ENCODE peak calls at places on chromosomes 11 and 22, in nine cellular contexts. One of them, this sample, is unnamed.

GRCh38 chr22:48240165-48240934 is 1477.9 kb downstream of the TBC1D22A start:
- DNase-seq in amniotic epithelial cell: no peak
- DNase-seq in immature natural killer cell: no peak
- DNase-seq in uterus: no peak
- DNase-seq in foreskin fibroblast: no peak
- DNase-seq in NCI-H1105 treated with DMSO at 0.1 percent for 48 hours: no peak
- DNase-seq in T-helper 2 cell: no peak
- DNase-seq in pulmonary artery endothelial cell: no peak
- DNase-seq in activated gamma-delta T cell treated with anti-CD3 and anti-CD28 coated beads, Interleukin-2, amount 50 U/mL, for 16 hours: no peak
- DNase-seq in this sample: no peak

GRCh38 chr11:125117429-125117828 is 6.0 kb upstream of the TMEM218 start:
- DNase-seq in amniotic epithelial cell: no peak
- DNase-seq in immature natural killer cell: no peak
- DNase-seq in uterus: no peak
- DNase-seq in foreskin fibroblast: no peak
- DNase-seq in NCI-H1105 treated with DMSO at 0.1 percent for 48 hours: no peak
- DNase-seq in T-helper 2 cell: no peak
- DNase-seq in pulmonary artery endothelial cell: no peak
- DNase-seq in activated gamma-delta T cell treated with anti-CD3 and anti-CD28 coated beads, Interleukin-2, amount 50 U/mL, for 16 hours: no peak
- DNase-seq in this sample: no peak

GRCh38 chr11:111549196-111549868 is 8.8 kb downstream of the LAYN start:
- DNase-seq in amniotic epithelial cell: peak; percentile 61
- DNase-seq in immature natural killer cell: no peak
- DNase-seq in uterus: no peak
- DNase-seq in foreskin fibroblast: peak; percentile 26
- DNase-seq in NCI-H1105 treated with DMSO at 0.1 percent for 48 hours: no peak
- DNase-seq in T-helper 2 cell: no peak
- DNase-seq in pulmonary artery endothelial cell: no peak
- DNase-seq in activated gamma-delta T cell treated with anti-CD3 and anti-CD28 coated beads, Interleukin-2, amount 50 U/mL, for 16 hours: no peak
- DNase-seq in this sample: no peak

GRCh38 chr22:17376950-17377349 is 7.7 kb downstream of the CECR2 start:
- DNase-seq in amniotic epithelial cell: no peak
- DNase-seq in immature natural killer cell: no peak
- DNase-seq in uterus: no peak
- DNase-seq in foreskin fibroblast: no peak
- DNase-seq in NCI-H1105 treated with DMSO at 0.1 percent for 48 hours: no peak
- DNase-seq in T-helper 2 cell: no peak
- DNase-seq in pulmonary artery endothelial cell: no peak
- DNase-seq in activated gamma-delta T cell treated with anti-CD3 and anti-CD28 coated beads, Interleukin-2, amount 50 U/mL, for 16 hours: no peak
- DNase-seq in this sample: no peak

GRCh38 chr11:44835979-44836378 is 109.2 kb downstream of the TSPAN18 start:
- DNase-seq in amniotic epithelial cell: no peak
- DNase-seq in immature natural killer cell: no peak
- DNase-seq in uterus: no peak
- DNase-seq in foreskin fibroblast: no peak
- DNase-seq in NCI-H1105 treated with DMSO at 0.1 percent for 48 hours: no peak
- DNase-seq in T-helper 2 cell: no peak
- DNase-seq in pulmonary artery endothelial cell: no peak
- DNase-seq in activated gamma-delta T cell treated with anti-CD3 and anti-CD28 coated beads, Interleukin-2, amount 50 U/mL, for 16 hours: no peak
- DNase-seq in this sample: no peak

GRCh38 chr22:23233084-23233501 is 52.8 kb downstream of the BCR start:
- DNase-seq in amniotic epithelial cell: peak; percentile 17
- DNase-seq in immature natural killer cell: no peak
- DNase-seq in uterus: no peak
- DNase-seq in foreskin fibroblast: peak; percentile 71
- DNase-seq in NCI-H1105 treated with DMSO at 0.1 percent for 48 hours: no peak
- DNase-seq in T-helper 2 cell: no peak
- DNase-seq in pulmonary artery endothelial cell: no peak
- DNase-seq in activated gamma-delta T cell treated with anti-CD3 and anti-CD28 coated beads, Interleukin-2, amount 50 U/mL, for 16 hours: no peak
- DNase-seq in this sample: no peak

GRCh38 chr11:46048198-46048597 is 73.1 kb downstream of the PHF21A start:
- DNase-seq in amniotic epithelial cell: no peak
- DNase-seq in immature natural killer cell: no peak
- DNase-seq in uterus: no peak
- DNase-seq in foreskin fibroblast: no peak
- DNase-seq in NCI-H1105 treated with DMSO at 0.1 percent for 48 hours: no peak
- DNase-seq in T-helper 2 cell: no peak
- DNase-seq in pulmonary artery endothelial cell: no peak
- DNase-seq in activated gamma-delta T cell treated with anti-CD3 and anti-CD28 coated beads, Interleukin-2, amount 50 U/mL, for 16 hours: no peak
- DNase-seq in this sample: no peak

GRCh38 chr11:47163898-47164297 is 12.8 kb downstream of the ARFGAP2 start:
- DNase-seq in amniotic epithelial cell: no peak
- DNase-seq in immature natural killer cell: no peak
- DNase-seq in uterus: no peak
- DNase-seq in foreskin fibroblast: no peak
- DNase-seq in NCI-H1105 treated with DMSO at 0.1 percent for 48 hours: no peak
- DNase-seq in T-helper 2 cell: no peak
- DNase-seq in pulmonary artery endothelial cell: no peak
- DNase-seq in activated gamma-delta T cell treated with anti-CD3 and anti-CD28 coated beads, Interleukin-2, amount 50 U/mL, for 16 hours: no peak
- DNase-seq in this sample: no peak

GRCh38 chr22:22865311-22866072 is 22.1 kb upstream of the IGLL5 start:
- DNase-seq in amniotic epithelial cell: no peak
- DNase-seq in immature natural killer cell: peak; percentile 33
- DNase-seq in uterus: no peak
- DNase-seq in foreskin fibroblast: no peak
- DNase-seq in NCI-H1105 treated with DMSO at 0.1 percent for 48 hours: no peak
- DNase-seq in T-helper 2 cell: no peak
- DNase-seq in pulmonary artery endothelial cell: no peak
- DNase-seq in activated gamma-delta T cell treated with anti-CD3 and anti-CD28 coated beads, Interleukin-2, amount 50 U/mL, for 16 hours: no peak
- DNase-seq in this sample: no peak

GRCh38 chr11:57515332-57516060 is at the start of gene SLC43A1:
- DNase-seq in amniotic epithelial cell: peak; percentile 62
- DNase-seq in immature natural killer cell: peak; percentile 28
- DNase-seq in uterus: peak; percentile 65
- DNase-seq in foreskin fibroblast: peak; percentile 91
- DNase-seq in NCI-H1105 treated with DMSO at 0.1 percent for 48 hours: peak; percentile 22
- DNase-seq in T-helper 2 cell: peak; percentile 10
- DNase-seq in pulmonary artery endothelial cell: no peak
- DNase-seq in activated gamma-delta T cell treated with anti-CD3 and anti-CD28 coated beads, Interleukin-2, amount 50 U/mL, for 16 hours: no peak
- DNase-seq in this sample: peak; percentile 23

GRCh38 chr11:64880240-64881001 is 2.0 kb upstream of the EHD1 start:
- DNase-seq in amniotic epithelial cell: no peak
- DNase-seq in immature natural killer cell: peak; percentile 58
- DNase-seq in uterus: no peak
- DNase-seq in foreskin fibroblast: peak; percentile 72
- DNase-seq in NCI-H1105 treated with DMSO at 0.1 percent for 48 hours: no peak
- DNase-seq in T-helper 2 cell: no peak
- DNase-seq in pulmonary artery endothelial cell: no peak
- DNase-seq in activated gamma-delta T cell treated with anti-CD3 and anti-CD28 coated beads, Interleukin-2, amount 50 U/mL, for 16 hours: no peak
- DNase-seq in this sample: no peak

GRCh38 chr11:65297026-65297667 is 17.5 kb upstream of the CDC42EP2 start:
- DNase-seq in amniotic epithelial cell: no peak
- DNase-seq in immature natural killer cell: no peak
- DNase-seq in uterus: no peak
- DNase-seq in foreskin fibroblast: peak; percentile 52
- DNase-seq in NCI-H1105 treated with DMSO at 0.1 percent for 48 hours: no peak
- DNase-seq in T-helper 2 cell: no peak
- DNase-seq in pulmonary artery endothelial cell: no peak
- DNase-seq in activated gamma-delta T cell treated with anti-CD3 and anti-CD28 coated beads, Interleukin-2, amount 50 U/mL, for 16 hours: no peak
- DNase-seq in this sample: no peak

GRCh38 chr11:16252373-16252772 is 104.0 kb downstream of the SOX6 start:
- DNase-seq in amniotic epithelial cell: peak; percentile 25
- DNase-seq in immature natural killer cell: no peak
- DNase-seq in uterus: no peak
- DNase-seq in foreskin fibroblast: peak; percentile 8
- DNase-seq in NCI-H1105 treated with DMSO at 0.1 percent for 48 hours: no peak
- DNase-seq in T-helper 2 cell: no peak
- DNase-seq in pulmonary artery endothelial cell: no peak
- DNase-seq in activated gamma-delta T cell treated with anti-CD3 and anti-CD28 coated beads, Interleukin-2, amount 50 U/mL, for 16 hours: no peak
- DNase-seq in this sample: no peak

GRCh38 chr11:37710031-37710430 is 1112.0 kb upstream of the RAG2 start:
- DNase-seq in amniotic epithelial cell: peak; percentile 63
- DNase-seq in immature natural killer cell: no peak
- DNase-seq in uterus: no peak
- DNase-seq in foreskin fibroblast: peak; percentile 15
- DNase-seq in NCI-H1105 treated with DMSO at 0.1 percent for 48 hours: no peak
- DNase-seq in T-helper 2 cell: no peak
- DNase-seq in pulmonary artery endothelial cell: no peak
- DNase-seq in activated gamma-delta T cell treated with anti-CD3 and anti-CD28 coated beads, Interleukin-2, amount 50 U/mL, for 16 hours: no peak
- DNase-seq in this sample: no peak

GRCh38 chr11:81804858-81805257 is 928.8 kb downstream of the FAM181B start:
- DNase-seq in amniotic epithelial cell: no peak
- DNase-seq in immature natural killer cell: no peak
- DNase-seq in uterus: no peak
- DNase-seq in foreskin fibroblast: no peak
- DNase-seq in NCI-H1105 treated with DMSO at 0.1 percent for 48 hours: no peak
- DNase-seq in T-helper 2 cell: no peak
- DNase-seq in pulmonary artery endothelial cell: no peak
- DNase-seq in activated gamma-delta T cell treated with anti-CD3 and anti-CD28 coated beads, Interleukin-2, amount 50 U/mL, for 16 hours: no peak
- DNase-seq in this sample: no peak

GRCh38 chr11:10657308-10658271 is 36.0 kb downstream of the IRAG1 start:
- DNase-seq in amniotic epithelial cell: peak; percentile 82
- DNase-seq in immature natural killer cell: no peak
- DNase-seq in uterus: no peak
- DNase-seq in foreskin fibroblast: peak; percentile 75
- DNase-seq in NCI-H1105 treated with DMSO at 0.1 percent for 48 hours: no peak
- DNase-seq in T-helper 2 cell: no peak
- DNase-seq in pulmonary artery endothelial cell: peak; percentile 13
- DNase-seq in activated gamma-delta T cell treated with anti-CD3 and anti-CD28 coated beads, Interleukin-2, amount 50 U/mL, for 16 hours: no peak
- DNase-seq in this sample: no peak

GRCh38 chr22:40542821-40543540 is 93.5 kb downstream of the MRTFA start:
- DNase-seq in amniotic epithelial cell: peak; percentile 60
- DNase-seq in immature natural killer cell: no peak
- DNase-seq in uterus: no peak
- DNase-seq in foreskin fibroblast: peak; percentile 32
- DNase-seq in NCI-H1105 treated with DMSO at 0.1 percent for 48 hours: no peak
- DNase-seq in T-helper 2 cell: no peak
- DNase-seq in pulmonary artery endothelial cell: no peak
- DNase-seq in activated gamma-delta T cell treated with anti-CD3 and anti-CD28 coated beads, Interleukin-2, amount 50 U/mL, for 16 hours: no peak
- DNase-seq in this sample: no peak